ENCODE peak calls at places on chromosomes 16 and 17, in seven cellular contexts. O is kidney epithelial cell, A is fibroblast of mammary gland, X is cardiac muscle cell, K is A673, P is pancreas, C is GM06990. H is an unnamed sample.

GRCh38 chr16:3863587-3863986 is 16.9 kb downstream of the CREBBP start:
- DNase-seq in K (no peak), A (no peak), C (no peak), O (no peak), P (no peak), X (no peak), H (no peak)

GRCh38 chr17:20282526-20283308 is 184.6 kb downstream of the LGALS9B start:
- DNase-seq in K (no peak), X (no peak), P (no peak), A (no peak), O (no peak), C (no peak), H (no peak)

GRCh38 chr17:61196302-61196704 is 203.3 kb upstream of the TBX2 start:
- DNase-seq in O (no peak), P (no peak), K (no peak), C (no peak), X (no peak), A (no peak), H (no peak)

GRCh38 chr17:8954339-8954738 is 11.2 kb downstream of the PIK3R5 start:
- DNase-seq in C (peak; percentile 68), O (no peak), X (no peak), K (peak; percentile 60), A (no peak), P (no peak), H (no peak)

GRCh38 chr17:41530062-41531048 is 2.2 kb upstream of the KRT19 start:
- DNase-seq in A (peak; percentile 85), P (peak; percentile 9), X (peak; percentile 31), O (peak; percentile 96), C (no peak), K (no peak), H (peak; percentile 57)

GRCh38 chr16:12688972-12689850 is 114.5 kb downstream of the CPPED1 start:
- DNase-seq in X (no peak), P (no peak), O (no peak), A (no peak), K (no peak), C (no peak), H (no peak)

GRCh38 chr17:31339906-31340661 is 18.7 kb upstream of the EVI2A start:
- DNase-seq in O (no peak), X (no peak), P (no peak), K (no peak), C (no peak), A (peak; percentile 80), H (peak; percentile 80)

GRCh38 chr17:7589204-7589868 is 558 bp downstream of the SOX15 start:
- DNase-seq in X (peak; percentile 85), P (peak; percentile 91), K (peak; percentile 90), A (peak; percentile 88), C (peak; percentile 66), O (no peak), H (peak; percentile 93)

GRCh38 chr17:81713556-81714411 is 1.7 kb downstream of the SLC25A10 start:
- DNase-seq in X (no peak), A (no peak), O (no peak), K (no peak), C (peak; percentile 19), P (peak; percentile 89), H (no peak)

GRCh38 chr16:2858245-2859025 is 465 bp upstream of the PRSS22 start:
- DNase-seq in A (no peak), C (no peak), P (peak; percentile 97), O (no peak), X (no peak), K (no peak), H (peak; percentile 78)

GRCh38 chr17:83084621-83085056 is 5.2 kb downstream of the METRNL start:
- DNase-seq in K (no peak), C (no peak), A (no peak), X (no peak), O (no peak), P (no peak), H (no peak)

GRCh38 chr17:83083368-83084201 is 4.2 kb downstream of the METRNL start:
- DNase-seq in C (no peak), O (peak; percentile 73), P (no peak), K (peak; percentile 65), A (peak; percentile 99), X (no peak), H (peak; percentile 51)

GRCh38 chr17:83082899-83083367 is 3.5 kb downstream of the METRNL start:
- DNase-seq in K (no peak), O (no peak), X (no peak), P (no peak), C (no peak), A (no peak), H (no peak)

GRCh38 chr17:83085103-83085502 is 5.7 kb downstream of the METRNL start:
- DNase-seq in A (no peak), K (no peak), X (no peak), O (no peak), C (no peak), P (no peak), H (no peak)

GRCh38 chr17:83084214-83084613 is 4.8 kb downstream of the METRNL start:
- DNase-seq in K (no peak), P (no peak), X (no peak), O (no peak), C (no peak), A (no peak), H (no peak)
- H3K4me3 ChIP-seq in K (no peak overlapping the region), P (no peak overlapping the region), X (no peak overlapping the region), O (no peak overlapping the region), C (no peak overlapping the region), A (peak overlapping the region; percentile 24), H (no peak overlapping the region)

DNA sequence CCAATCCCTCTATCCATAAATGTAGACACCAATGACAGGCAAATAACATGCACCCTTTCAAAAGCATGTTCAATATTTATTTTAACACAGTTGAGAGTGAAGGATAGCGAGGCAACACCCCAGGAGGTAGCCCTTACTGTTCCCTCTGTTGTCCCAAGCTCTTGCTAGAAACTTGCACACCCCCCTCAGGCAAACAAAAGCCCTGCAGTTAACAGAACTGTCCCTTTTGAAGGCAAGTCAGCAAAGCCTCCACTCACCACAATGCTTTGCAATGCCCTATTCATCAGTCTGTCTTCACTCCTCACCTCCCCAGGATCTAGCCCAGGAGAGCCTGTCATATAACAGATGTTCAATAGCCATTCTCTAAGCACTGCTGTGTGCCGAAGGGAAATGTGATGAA is 3.5 kb upstream of the CNEP1R1 start:
- DNase-seq in C (no peak), K (peak; percentile 39), P (no peak), A (peak; percentile 26), X (peak; percentile 52), O (no peak), H (peak; percentile 20)
- TF ChIP-seq CTCF in C (peak; percentile 26), K (peak; percentile 19), P (no peak), A (peak; percentile 6), X (peak; percentile 14), O (no peak), H (no peak)

DNA sequence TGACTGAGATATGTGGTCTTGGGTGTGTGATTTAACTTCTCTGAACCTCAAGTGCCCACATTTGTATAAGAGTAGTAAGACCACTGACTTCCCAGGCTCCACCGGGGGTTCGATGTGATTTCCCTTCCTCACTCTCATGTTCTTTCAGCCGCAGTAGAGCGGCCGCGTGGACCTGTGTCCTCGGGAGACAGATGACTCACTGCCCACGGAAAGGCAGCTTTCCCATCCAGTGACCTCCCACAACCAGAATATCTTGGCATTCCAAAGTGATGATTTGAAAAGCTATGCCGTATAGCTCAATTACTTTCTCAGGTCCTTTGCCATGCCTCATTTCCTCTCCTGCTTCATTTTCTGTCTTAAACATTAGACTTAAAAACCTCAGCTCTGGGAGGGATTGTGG is 73.6 kb downstream of the IL21R start:
- DNase-seq in A (peak; percentile 84), X (no peak), O (peak; percentile 82), C (no peak), K (no peak), P (no peak), H (peak; percentile 42)
- H3K4me3 ChIP-seq in A (no peak overlapping the region), X (no peak overlapping the region), O (no peak overlapping the region), C (no peak overlapping the region), K (no peak overlapping the region), P (no peak overlapping the region), H (no peak overlapping the region)

GRCh38 chr17:58272367-58273280 is 8.1 kb downstream of the MPO start:
- DNase-seq in K (no peak), X (no peak), P (no peak), C (no peak), O (no peak), A (no peak), H (no peak)

GRCh38 chr17:58268774-58269556 is 11.8 kb downstream of the MPO start:
- DNase-seq in X (no peak), C (no peak), O (no peak), K (no peak), P (no peak), A (no peak), H (no peak)

GRCh38 chr17:58269557-58270291 is 11.0 kb downstream of the MPO start:
- DNase-seq in O (no peak), X (no peak), A (no peak), C (no peak), P (no peak), K (no peak), H (no peak)

GRCh38 chr17:58271532-58271931 is 9.2 kb downstream of the MPO start:
- DNase-seq in X (no peak), P (no peak), O (no peak), C (no peak), A (no peak), K (no peak), H (no peak)

DNA sequence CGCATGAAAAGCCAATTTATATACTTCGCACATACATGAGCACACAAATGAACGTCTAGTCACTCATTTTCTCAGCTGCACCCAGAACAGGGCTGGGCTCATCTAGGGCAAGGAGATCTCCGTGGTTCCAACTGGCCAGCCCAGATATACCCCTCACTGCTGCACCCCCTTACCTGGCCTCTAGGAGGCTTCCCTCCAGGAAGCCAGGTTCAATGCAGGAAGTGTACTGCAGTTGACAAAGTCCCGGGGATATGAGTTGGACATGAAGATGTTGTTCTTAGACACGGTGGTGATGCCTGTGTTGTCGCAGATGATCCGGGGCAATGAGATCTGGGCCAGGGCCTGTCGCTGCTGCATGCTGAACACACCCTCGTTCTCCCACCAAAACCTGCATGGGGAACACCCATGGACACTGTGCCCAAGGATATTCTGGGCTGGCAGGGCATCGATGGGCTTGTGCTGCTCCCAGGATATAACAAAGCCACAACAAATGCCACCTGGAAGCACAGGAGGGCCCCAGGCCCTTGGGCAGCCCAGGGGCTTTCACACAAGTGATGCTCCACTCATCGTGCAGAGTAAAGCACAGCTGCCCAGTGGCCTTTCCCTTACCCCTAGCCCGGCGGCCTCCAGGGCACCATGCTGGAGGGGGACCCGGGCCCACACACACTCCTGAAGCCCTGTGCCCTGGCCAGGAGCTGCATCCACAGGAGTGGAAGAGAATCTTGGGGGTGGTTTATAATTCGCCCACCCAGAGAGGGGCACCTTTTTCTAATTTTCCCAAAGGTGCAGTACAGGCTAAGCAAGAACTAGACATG is 10.1 kb downstream of the MPO start:
- DNase-seq in C (no peak), X (no peak), P (no peak), K (no peak), O (no peak), A (no peak), H (no peak)
- TF ChIP-seq CTCF in C (peak; percentile 40), X (peak; percentile 13), P (no peak), K (no peak), O (peak; percentile 10), A (no peak), H (peak; percentile 34)

DNA sequence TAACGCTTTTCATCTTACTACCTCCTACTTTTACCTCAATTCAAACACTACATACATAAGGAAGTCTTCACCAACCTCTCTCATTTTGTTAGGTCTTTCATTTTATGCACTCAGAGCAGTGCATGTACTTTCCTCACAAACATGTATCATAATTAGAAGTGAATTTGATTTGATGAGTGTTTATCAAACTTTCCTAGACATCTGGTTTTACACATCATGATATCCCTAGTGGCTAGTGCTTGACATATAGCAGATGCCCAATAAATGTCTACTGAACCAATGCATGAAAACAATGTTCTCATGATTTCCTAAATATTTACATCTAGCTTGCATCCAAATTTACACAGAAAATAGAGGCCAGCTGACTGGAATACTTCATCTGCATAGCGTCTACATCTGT is 323.4 kb upstream of the KIF2B start:
- DNase-seq in X (no peak), P (no peak), A (no peak), K (no peak), O (no peak), C (no peak), H (no peak)
- H3K4me3 ChIP-seq in X (no peak overlapping the region), P (no peak overlapping the region), A (no peak overlapping the region), K (no peak overlapping the region), O (no peak overlapping the region), C (no peak overlapping the region), H (no peak overlapping the region)

H was measured in epithelial cell of esophagus.